ENCODE peak calls at places on chromosomes 16 and 17, in nine cellular contexts. C is choroid plexus epithelial cell, X is cardiac muscle cell, M is dorsolateral prefrontal cortex, K is suprapubic skin, Z is fibroblast of lung, N is PC-9, D is cardiac fibroblast, L is IMR-90. I is an unnamed sample.

GRCh38 chr16:2058901-2059300 is 11.1 kb downstream of the TSC2 start:
- DNase-seq in C (no peak), X (no peak), M (no peak), K (no peak), Z (no peak), N (no peak), D (no peak), L (no peak), I (no peak)

GRCh38 chr17:81387235-81388060 is 7.8 kb upstream of the BAHCC1 start:
- DNase-seq in C (peak; percentile 38), X (peak; percentile 71), M (no peak), K (no peak), Z (peak; percentile 56), N (no peak), D (peak; percentile 47), L (peak; percentile 57), I (peak; percentile 82)

GRCh38 chr17:35447494-35447893 is 1.1 kb downstream of the SLFN13 start:
- DNase-seq in C (no peak), X (no peak), M (no peak), K (no peak), Z (no peak), N (no peak), D (no peak), L (no peak), I (no peak)

GRCh38 chr17:31339906-31340661 is 18.7 kb upstream of the EVI2A start:
- DNase-seq in C (peak; percentile 86), X (no peak), M (peak; percentile 35), K (no peak), Z (peak; percentile 93), N (no peak), D (peak; percentile 73), L (peak; percentile 90), I (peak; percentile 52)

GRCh38 chr17:44561237-44561623 is 3.9 kb downstream of the FZD2 start:
- DNase-seq in C (no peak), X (no peak), M (no peak), K (no peak), Z (no peak), N (no peak), D (no peak), L (no peak), I (no peak)

GRCh38 chr17:29659155-29659554 is 36.4 kb upstream of the CORO6 start:
- DNase-seq in C (no peak), X (no peak), M (no peak), K (no peak), Z (peak; percentile 65), N (no peak), D (no peak), L (no peak), I (no peak)

GRCh38 chr17:39631403-39631802 is 4.7 kb downstream of the PPP1R1B start:
- DNase-seq in C (no peak), X (no peak), M (no peak), K (no peak), Z (no peak), N (peak; percentile 56), D (no peak), L (no peak), I (no peak)

GRCh38 chr16:17070882-17071592 is 399.7 kb downstream of the XYLT1 start:
- DNase-seq in C (no peak), X (peak; percentile 8), M (peak; percentile 66), K (no peak), Z (peak; percentile 24), N (no peak), D (no peak), L (no peak), I (peak; percentile 2)

GRCh38 chr16:3095869-3096268 is 3.2 kb downstream of the ZSCAN10 start:
- DNase-seq in C (no peak), X (no peak), M (no peak), K (no peak), Z (no peak), N (no peak), D (peak; percentile 31), L (no peak), I (no peak)

GRCh38 chr17:38898291-38898679 is 27.1 kb upstream of the LASP1NB start:
- DNase-seq in C (no peak), X (no peak), M (no peak), K (no peak), Z (no peak), N (peak; percentile 68), D (no peak), L (no peak), I (no peak)

GRCh38 chr17:64315032-64315490 is 52.0 kb upstream of the TEX2 start:
- DNase-seq in C (no peak), X (no peak), M (no peak), K (peak; percentile 95), Z (no peak), N (no peak), D (peak; percentile 74), L (no peak), I (peak; percentile 15)

GRCh38 chr16:4737545-4737944 is 3.2 kb downstream of the DNAAF8 start:
- DNase-seq in C (no peak), X (no peak), M (no peak), K (no peak), Z (no peak), N (no peak), D (no peak), L (no peak), I (no peak)

GRCh38 chr17:44070455-44071197 is at the start of gene G6PC3:
- DNase-seq in C (peak; percentile 99), X (peak; percentile 99), M (peak; percentile 97), K (peak; percentile 96), Z (peak; percentile 99), N (peak; percentile 93), D (peak; percentile 98), L (peak; percentile 98), I (peak; percentile 99)

GRCh38 chr17:8976638-8977037 is 11.1 kb upstream of the PIK3R5 start:
- DNase-seq in C (no peak), X (no peak), M (no peak), K (no peak), Z (no peak), N (no peak), D (no peak), L (no peak), I (no peak)

GRCh38 chr17:59803377-59803757 is 89.4 kb downstream of the TUBD1 start:
- DNase-seq in C (no peak), X (no peak), M (no peak), K (no peak), Z (no peak), N (peak; percentile 78), D (no peak), L (no peak), I (no peak)

GRCh38 chr16:81585785-81586184 is 141.2 kb downstream of the CMIP start:
- DNase-seq in C (peak; percentile 23), X (peak; percentile 12), M (no peak), K (no peak), Z (no peak), N (peak; percentile 32), D (peak; percentile 8), L (no peak), I (peak; percentile 15)
- TF ChIP-seq CTCF in C (peak; percentile 57), X (peak; percentile 31), M (no peak), K (no peak), Z (peak; percentile 32), N (peak; percentile 52), D (peak; percentile 16), L (peak; percentile 20), I (no peak)

GRCh38 chr17:28366605-28367004 is 1.6 kb upstream of the SEBOX start:
- DNase-seq in C (no peak), X (no peak), M (no peak), K (no peak), Z (no peak), N (no peak), D (no peak), L (no peak), I (no peak)
- TF ChIP-seq CTCF in C (peak; percentile 32), X (no peak), M (no peak), K (no peak), Z (no peak), N (no peak), D (no peak), L (no peak), I (no peak)

GRCh38 chr16:61045931-61046330 is 990.3 kb downstream of the CDH8 start:
- DNase-seq in C (no peak), X (no peak), M (no peak), K (no peak), Z (no peak), N (no peak), D (no peak), L (no peak), I (no peak)

DNA sequence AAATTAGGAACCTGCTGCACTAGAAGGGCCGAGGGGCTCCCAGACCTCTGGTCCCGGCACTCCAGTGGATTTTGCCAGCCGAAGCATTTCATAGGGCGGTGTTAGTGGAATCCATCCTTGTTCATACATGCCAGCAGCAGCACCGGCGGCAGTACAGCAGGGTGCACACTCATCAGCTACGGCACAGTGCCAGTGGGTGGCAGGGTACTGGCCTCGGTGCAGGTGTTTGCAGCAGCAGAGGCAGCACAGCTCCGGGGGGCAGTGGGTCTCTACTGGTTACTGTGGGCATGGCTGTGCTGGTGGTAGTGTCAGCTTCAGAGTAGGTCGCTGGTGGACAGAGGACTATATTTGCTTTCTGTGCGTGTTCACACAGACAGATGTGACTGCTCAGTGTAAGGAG is 985.7 kb downstream of the CDH8 start:
- DNase-seq in C (no peak), X (no peak), M (no peak), K (no peak), Z (no peak), N (no peak), D (no peak), L (no peak), I (no peak)
- TF ChIP-seq CTCF in C (no peak), X (no peak), M (no peak), K (no peak), Z (no peak), N (no peak), D (no peak), L (no peak), I (no peak)

GRCh38 chr16:14015461-14015860 is 55.7 kb upstream of the MRTFB start:
- DNase-seq in C (no peak), X (no peak), M (no peak), K (no peak), Z (no peak), N (no peak), D (no peak), L (no peak), I (no peak)
- TF ChIP-seq CTCF in C (no peak), X (no peak), M (no peak), K (no peak), Z (no peak), N (no peak), D (no peak), L (no peak), I (no peak)

DNA sequence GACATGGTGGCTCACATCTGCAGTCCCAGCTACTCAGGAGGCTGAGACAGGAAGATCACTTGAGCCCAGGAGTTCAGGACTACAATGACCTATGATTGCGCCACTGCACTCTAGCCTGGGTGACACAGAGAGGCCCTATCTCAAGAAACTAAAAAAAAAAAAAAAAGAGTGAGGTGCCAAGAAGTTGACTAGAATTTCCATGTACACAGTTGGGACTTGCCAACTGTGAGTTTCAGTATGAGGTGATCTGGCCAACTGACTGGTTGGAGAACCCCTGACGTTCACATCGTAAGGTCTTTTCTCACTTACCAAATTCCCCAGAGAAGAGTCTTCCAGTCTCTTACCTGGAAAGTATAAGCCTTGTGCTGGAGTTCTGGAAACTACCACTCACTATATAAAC is 3.1 kb upstream of the MED11 start:
- DNase-seq in C (no peak), X (no peak), M (no peak), K (no peak), Z (no peak), N (no peak), D (no peak), L (no peak), I (no peak)
- TF ChIP-seq CTCF in C (no peak), X (no peak), M (no peak), K (no peak), Z (no peak), N (no peak), D (no peak), L (no peak), I (no peak)

GRCh38 chr17:48560452-48560817 is 15.5 kb upstream of the HOXB2 start:
- DNase-seq in C (no peak), X (no peak), M (no peak), K (no peak), Z (no peak), N (no peak), D (no peak), L (no peak), I (no peak)
- TF ChIP-seq CTCF in C (no peak), X (no peak), M (no peak), K (no peak), Z (no peak), N (no peak), D (no peak), L (no peak), I (no peak)

I was measured in foreskin fibroblast.